ENCODE peak calls at places on chromosomes 13 and 19, in ten cellular contexts. One of them, this sample, is unnamed.

GRCh38 chr13:98480915-98481510 is 95.9 kb downstream of the STK24 start:
- DNase-seq in nephron progenitor cell: no peak
- DNase-seq in B cell: peak; percentile 43
- DNase-seq in foreskin fibroblast: peak; percentile 75
- DNase-seq in endothelial cell of umbilical vein: no peak
- DNase-seq in AG10803: peak; percentile 25
- DNase-seq in progenitor cell of endocrine pancreas: no peak
- DNase-seq in thoracic aorta: no peak
- DNase-seq in lower leg skin: no peak
- DNase-seq in OCI-LY7: peak; percentile 19
- DNase-seq in this sample: no peak

GRCh38 chr13:23765531-23765930 is 123.7 kb downstream of the MIPEP start:
- DNase-seq in nephron progenitor cell: no peak
- DNase-seq in B cell: no peak
- DNase-seq in foreskin fibroblast: no peak
- DNase-seq in endothelial cell of umbilical vein: no peak
- DNase-seq in AG10803: no peak
- DNase-seq in progenitor cell of endocrine pancreas: no peak
- DNase-seq in thoracic aorta: no peak
- DNase-seq in lower leg skin: no peak
- DNase-seq in OCI-LY7: no peak
- DNase-seq in this sample: no peak

GRCh38 chr13:19959141-19959830 is 759 bp downstream of the ZMYM2 start:
- DNase-seq in nephron progenitor cell: peak; percentile 58
- DNase-seq in B cell: peak; percentile 72
- DNase-seq in foreskin fibroblast: peak; percentile 77
- DNase-seq in endothelial cell of umbilical vein: peak; percentile 65
- DNase-seq in AG10803: peak; percentile 52
- DNase-seq in progenitor cell of endocrine pancreas: peak; percentile 39
- DNase-seq in thoracic aorta: peak; percentile 8
- DNase-seq in lower leg skin: peak; percentile 48
- DNase-seq in OCI-LY7: peak; percentile 73
- DNase-seq in this sample: peak; percentile 66

GRCh38 chr13:70310720-70311119 is 202.5 kb upstream of the KLHL1 start:
- DNase-seq in nephron progenitor cell: peak; percentile 18
- DNase-seq in B cell: no peak
- DNase-seq in foreskin fibroblast: no peak
- DNase-seq in endothelial cell of umbilical vein: peak; percentile 34
- DNase-seq in AG10803: no peak
- DNase-seq in progenitor cell of endocrine pancreas: no peak
- DNase-seq in thoracic aorta: no peak
- DNase-seq in lower leg skin: no peak
- DNase-seq in OCI-LY7: peak; percentile 0
- DNase-seq in this sample: no peak

GRCh38 chr13:78137404-78138142 is 218.9 kb upstream of the EDNRB start:
- DNase-seq in nephron progenitor cell: peak; percentile 41
- DNase-seq in B cell: no peak
- DNase-seq in foreskin fibroblast: peak; percentile 70
- DNase-seq in endothelial cell of umbilical vein: peak; percentile 71
- DNase-seq in AG10803: peak; percentile 70
- DNase-seq in progenitor cell of endocrine pancreas: no peak
- DNase-seq in thoracic aorta: no peak
- DNase-seq in lower leg skin: no peak
- DNase-seq in OCI-LY7: peak; percentile 51
- DNase-seq in this sample: no peak

GRCh38 chr13:31191748-31192147 is 8.0 kb upstream of the B3GLCT start:
- DNase-seq in nephron progenitor cell: no peak
- DNase-seq in B cell: no peak
- DNase-seq in foreskin fibroblast: no peak
- DNase-seq in endothelial cell of umbilical vein: no peak
- DNase-seq in AG10803: no peak
- DNase-seq in progenitor cell of endocrine pancreas: no peak
- DNase-seq in thoracic aorta: no peak
- DNase-seq in lower leg skin: no peak
- DNase-seq in OCI-LY7: no peak
- DNase-seq in this sample: no peak

GRCh38 chr19:8261347-8261746 is 46.8 kb downstream of the CD320 start:
- DNase-seq in nephron progenitor cell: no peak
- DNase-seq in B cell: no peak
- DNase-seq in foreskin fibroblast: no peak
- DNase-seq in endothelial cell of umbilical vein: no peak
- DNase-seq in AG10803: no peak
- DNase-seq in progenitor cell of endocrine pancreas: no peak
- DNase-seq in thoracic aorta: no peak
- DNase-seq in lower leg skin: no peak
- DNase-seq in OCI-LY7: no peak
- DNase-seq in this sample: no peak

GRCh38 chr13:98919566-98919965 is 58.3 kb downstream of the DOCK9 start:
- DNase-seq in nephron progenitor cell: no peak
- DNase-seq in B cell: no peak
- DNase-seq in foreskin fibroblast: no peak
- DNase-seq in endothelial cell of umbilical vein: no peak
- DNase-seq in AG10803: no peak
- DNase-seq in progenitor cell of endocrine pancreas: no peak
- DNase-seq in thoracic aorta: no peak
- DNase-seq in lower leg skin: no peak
- DNase-seq in OCI-LY7: peak; percentile 5
- DNase-seq in this sample: no peak

GRCh38 chr19:14782978-14783545 is 4.7 kb upstream of the ADGRE2 start:
- DNase-seq in nephron progenitor cell: no peak
- DNase-seq in B cell: no peak
- DNase-seq in foreskin fibroblast: no peak
- DNase-seq in endothelial cell of umbilical vein: no peak
- DNase-seq in AG10803: no peak
- DNase-seq in progenitor cell of endocrine pancreas: no peak
- DNase-seq in thoracic aorta: no peak
- DNase-seq in lower leg skin: no peak
- DNase-seq in OCI-LY7: no peak
- DNase-seq in this sample: no peak

DNA sequence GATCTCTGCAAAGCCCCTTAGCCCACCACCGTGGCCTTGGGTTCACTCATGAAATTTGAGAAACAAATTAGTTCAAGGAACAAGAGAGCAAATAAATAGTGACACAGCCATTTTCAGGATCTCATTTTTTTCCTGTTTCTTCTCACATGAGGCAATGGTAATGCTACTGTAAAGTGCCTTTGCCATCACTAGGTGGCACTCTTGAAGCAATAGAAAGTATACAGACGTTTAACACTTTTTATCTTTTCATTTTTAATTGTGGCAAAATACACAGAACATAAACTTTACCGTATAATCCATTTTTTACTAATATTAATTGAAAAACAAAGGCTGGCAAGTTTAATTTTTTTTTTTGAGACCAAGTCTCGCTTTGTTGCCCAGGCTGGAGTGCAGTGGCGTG is 76.9 kb upstream of the ZNF835 start:
- DNase-seq in nephron progenitor cell: no peak
- DNase-seq in B cell: no peak
- DNase-seq in foreskin fibroblast: peak; percentile 20
- DNase-seq in endothelial cell of umbilical vein: no peak
- DNase-seq in AG10803: no peak
- DNase-seq in progenitor cell of endocrine pancreas: no peak
- DNase-seq in thoracic aorta: no peak
- DNase-seq in lower leg skin: no peak
- DNase-seq in OCI-LY7: peak; percentile 11
- DNase-seq in this sample: no peak
- TF ChIP-seq CTCF in nephron progenitor cell: no peak
- TF ChIP-seq CTCF in B cell: no peak
- TF ChIP-seq CTCF in foreskin fibroblast: peak; percentile 2
- TF ChIP-seq CTCF in endothelial cell of umbilical vein: no peak
- TF ChIP-seq CTCF in AG10803: no peak
- TF ChIP-seq CTCF in progenitor cell of endocrine pancreas: no peak
- TF ChIP-seq CTCF in thoracic aorta: peak; percentile 25
- TF ChIP-seq CTCF in lower leg skin: no peak
- TF ChIP-seq CTCF in OCI-LY7: peak; percentile 77
- TF ChIP-seq CTCF in this sample: no peak

GRCh38 chr19:33407140-33407551 is 33.6 kb downstream of the CEBPG start:
- DNase-seq in nephron progenitor cell: no peak
- DNase-seq in B cell: no peak
- DNase-seq in foreskin fibroblast: no peak
- DNase-seq in endothelial cell of umbilical vein: no peak
- DNase-seq in AG10803: no peak
- DNase-seq in progenitor cell of endocrine pancreas: no peak
- DNase-seq in thoracic aorta: no peak
- DNase-seq in lower leg skin: no peak
- DNase-seq in OCI-LY7: no peak
- DNase-seq in this sample: no peak
- TF ChIP-seq CTCF in nephron progenitor cell: no peak
- TF ChIP-seq CTCF in B cell: peak; percentile 49
- TF ChIP-seq CTCF in foreskin fibroblast: peak; percentile 0
- TF ChIP-seq CTCF in endothelial cell of umbilical vein: no peak
- TF ChIP-seq CTCF in AG10803: no peak
- TF ChIP-seq CTCF in progenitor cell of endocrine pancreas: no peak
- TF ChIP-seq CTCF in thoracic aorta: peak; percentile 27
- TF ChIP-seq CTCF in lower leg skin: no peak
- TF ChIP-seq CTCF in OCI-LY7: no peak
- TF ChIP-seq CTCF in this sample: peak; percentile 59

GRCh38 chr13:107305178-107305577 is 737.2 kb upstream of the ARGLU1 start:
- DNase-seq in nephron progenitor cell: no peak
- DNase-seq in B cell: no peak
- DNase-seq in foreskin fibroblast: no peak
- DNase-seq in endothelial cell of umbilical vein: no peak
- DNase-seq in AG10803: no peak
- DNase-seq in progenitor cell of endocrine pancreas: no peak
- DNase-seq in thoracic aorta: no peak
- DNase-seq in lower leg skin: no peak
- DNase-seq in OCI-LY7: no peak
- DNase-seq in this sample: no peak

GRCh38 chr13:107299717-107300116 is 731.8 kb upstream of the ARGLU1 start:
- DNase-seq in nephron progenitor cell: no peak
- DNase-seq in B cell: no peak
- DNase-seq in foreskin fibroblast: no peak
- DNase-seq in endothelial cell of umbilical vein: no peak
- DNase-seq in AG10803: no peak
- DNase-seq in progenitor cell of endocrine pancreas: no peak
- DNase-seq in thoracic aorta: no peak
- DNase-seq in lower leg skin: no peak
- DNase-seq in OCI-LY7: no peak
- DNase-seq in this sample: no peak

GRCh38 chr13:107296804-107297203 is 728.9 kb upstream of the ARGLU1 start:
- DNase-seq in nephron progenitor cell: no peak
- DNase-seq in B cell: no peak
- DNase-seq in foreskin fibroblast: no peak
- DNase-seq in endothelial cell of umbilical vein: no peak
- DNase-seq in AG10803: no peak
- DNase-seq in progenitor cell of endocrine pancreas: no peak
- DNase-seq in thoracic aorta: no peak
- DNase-seq in lower leg skin: no peak
- DNase-seq in OCI-LY7: no peak
- DNase-seq in this sample: no peak

GRCh38 chr13:107301724-107302374 is 733.9 kb upstream of the ARGLU1 start:
- DNase-seq in nephron progenitor cell: no peak
- DNase-seq in B cell: no peak
- DNase-seq in foreskin fibroblast: no peak
- DNase-seq in endothelial cell of umbilical vein: peak; percentile 17
- DNase-seq in AG10803: no peak
- DNase-seq in progenitor cell of endocrine pancreas: no peak
- DNase-seq in thoracic aorta: no peak
- DNase-seq in lower leg skin: no peak
- DNase-seq in OCI-LY7: no peak
- DNase-seq in this sample: no peak
- TF ChIP-seq CTCF in nephron progenitor cell: no peak
- TF ChIP-seq CTCF in B cell: no peak
- TF ChIP-seq CTCF in foreskin fibroblast: no peak
- TF ChIP-seq CTCF in endothelial cell of umbilical vein: no peak
- TF ChIP-seq CTCF in AG10803: no peak
- TF ChIP-seq CTCF in progenitor cell of endocrine pancreas: peak; percentile 16
- TF ChIP-seq CTCF in thoracic aorta: no peak
- TF ChIP-seq CTCF in lower leg skin: no peak
- TF ChIP-seq CTCF in OCI-LY7: peak; percentile 37
- TF ChIP-seq CTCF in this sample: no peak

GRCh38 chr13:50420720-50421456 is 405.6 kb downstream of the KCNRG start:
- DNase-seq in nephron progenitor cell: no peak
- DNase-seq in B cell: no peak
- DNase-seq in foreskin fibroblast: peak; percentile 52
- DNase-seq in endothelial cell of umbilical vein: no peak
- DNase-seq in AG10803: peak; percentile 35
- DNase-seq in progenitor cell of endocrine pancreas: no peak
- DNase-seq in thoracic aorta: no peak
- DNase-seq in lower leg skin: no peak
- DNase-seq in OCI-LY7: no peak
- DNase-seq in this sample: no peak

GRCh38 chr13:50421457-50422130 is 406.4 kb downstream of the KCNRG start:
- DNase-seq in nephron progenitor cell: no peak
- DNase-seq in B cell: no peak
- DNase-seq in foreskin fibroblast: peak; percentile 74
- DNase-seq in endothelial cell of umbilical vein: peak; percentile 91
- DNase-seq in AG10803: peak; percentile 25
- DNase-seq in progenitor cell of endocrine pancreas: no peak
- DNase-seq in thoracic aorta: no peak
- DNase-seq in lower leg skin: no peak
- DNase-seq in OCI-LY7: no peak
- DNase-seq in this sample: no peak

GRCh38 chr13:50419896-50420295 is 404.7 kb downstream of the KCNRG start:
- DNase-seq in nephron progenitor cell: no peak
- DNase-seq in B cell: no peak
- DNase-seq in foreskin fibroblast: no peak
- DNase-seq in endothelial cell of umbilical vein: no peak
- DNase-seq in AG10803: no peak
- DNase-seq in progenitor cell of endocrine pancreas: no peak
- DNase-seq in thoracic aorta: no peak
- DNase-seq in lower leg skin: no peak
- DNase-seq in OCI-LY7: no peak
- DNase-seq in this sample: no peak

GRCh38 chr13:50424993-50425392 is 409.7 kb downstream of the KCNRG start:
- DNase-seq in nephron progenitor cell: no peak
- DNase-seq in B cell: no peak
- DNase-seq in foreskin fibroblast: no peak
- DNase-seq in endothelial cell of umbilical vein: no peak
- DNase-seq in AG10803: no peak
- DNase-seq in progenitor cell of endocrine pancreas: no peak
- DNase-seq in thoracic aorta: no peak
- DNase-seq in lower leg skin: no peak
- DNase-seq in OCI-LY7: no peak
- DNase-seq in this sample: no peak

DNA sequence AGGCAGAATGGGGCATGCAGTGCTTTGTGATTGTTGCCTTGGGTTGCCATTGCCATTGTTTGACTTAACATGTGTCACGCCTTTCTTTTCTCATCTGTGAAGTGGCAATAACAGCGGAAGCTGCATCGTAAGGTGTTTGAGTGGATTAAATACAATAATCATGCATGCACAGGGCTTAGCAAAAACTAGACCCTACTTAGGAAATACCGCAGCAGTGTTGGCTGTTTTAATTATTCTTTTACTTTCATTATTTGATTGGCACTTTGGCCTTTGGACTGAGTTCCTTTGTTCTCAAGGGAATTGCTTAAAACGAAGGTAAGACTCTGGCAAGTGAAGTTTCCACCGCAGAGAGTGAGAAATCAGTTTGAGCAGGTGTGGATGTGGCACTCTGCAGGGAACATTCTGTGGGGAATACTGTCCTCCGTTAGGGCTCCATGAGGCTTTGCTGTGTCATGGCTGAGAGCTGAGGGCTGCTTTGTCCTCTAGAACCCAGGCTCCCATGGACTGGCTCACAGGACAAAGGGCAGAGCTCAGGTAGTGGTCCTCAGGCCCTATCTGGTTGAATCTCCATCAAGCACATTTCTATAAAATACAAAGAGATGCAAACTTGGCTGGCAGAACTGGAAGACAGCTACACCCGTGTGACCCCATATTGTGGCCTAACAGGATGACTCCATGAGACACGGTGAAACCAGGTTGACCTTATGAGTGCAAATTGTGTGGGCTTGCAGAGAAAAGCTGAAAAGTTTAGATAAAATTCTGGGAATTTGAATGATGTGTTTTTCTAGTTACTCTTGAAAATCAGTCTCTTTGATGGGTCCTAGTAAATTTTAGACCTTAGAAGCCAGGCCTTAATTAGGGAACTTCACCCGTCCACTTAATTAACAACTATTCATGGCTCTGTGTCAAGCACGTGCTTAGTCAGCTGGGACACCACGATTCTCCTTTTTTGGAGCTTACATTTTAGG is 407.2 kb downstream of the KCNRG start:
- DNase-seq in nephron progenitor cell: no peak
- DNase-seq in B cell: no peak
- DNase-seq in foreskin fibroblast: no peak
- DNase-seq in endothelial cell of umbilical vein: no peak
- DNase-seq in AG10803: no peak
- DNase-seq in progenitor cell of endocrine pancreas: no peak
- DNase-seq in thoracic aorta: no peak
- DNase-seq in lower leg skin: no peak
- DNase-seq in OCI-LY7: no peak
- DNase-seq in this sample: no peak
- TF ChIP-seq CTCF in nephron progenitor cell: no peak
- TF ChIP-seq CTCF in B cell: no peak
- TF ChIP-seq CTCF in foreskin fibroblast: no peak
- TF ChIP-seq CTCF in endothelial cell of umbilical vein: no peak
- TF ChIP-seq CTCF in AG10803: no peak
- TF ChIP-seq CTCF in progenitor cell of endocrine pancreas: no peak
- TF ChIP-seq CTCF in thoracic aorta: no peak
- TF ChIP-seq CTCF in lower leg skin: no peak
- TF ChIP-seq CTCF in OCI-LY7: no peak
- TF ChIP-seq CTCF in this sample: no peak

This sample was measured in natural killer cell.